ENCODE peak calls at places on chromosomes 5 and 9, in six cellular contexts. One of them, this sample, is unnamed. For H3K36me3, the result is how much of the 10 kb centered on the place peaks cover.

GRCh38 chr5:91098581-91098980 is 284.5 kb downstream of the ARRDC3 start:
- DNase-seq in mesenchymal stem cell: no peak
- DNase-seq in OCI-LY7: no peak
- DNase-seq in kidney epithelial cell: no peak
- DNase-seq in upper lobe of right lung: no peak
- DNase-seq in sigmoid colon: no peak
- DNase-seq in this sample: no peak

GRCh38 chr9:130043654-130044623 is 950 bp upstream of the FNBP1 start:
- DNase-seq in mesenchymal stem cell: peak
- DNase-seq in OCI-LY7: no peak
- DNase-seq in kidney epithelial cell: no peak
- DNase-seq in upper lobe of right lung: no peak
- DNase-seq in sigmoid colon: peak
- DNase-seq in this sample: no peak

GRCh38 chr5:6408260-6408596 is 29.9 kb upstream of the MED10 start:
- DNase-seq in mesenchymal stem cell: no peak
- DNase-seq in OCI-LY7: no peak
- DNase-seq in kidney epithelial cell: no peak
- DNase-seq in upper lobe of right lung: no peak
- DNase-seq in sigmoid colon: no peak
- DNase-seq in this sample: no peak

GRCh38 chr9:136093331-136093986 is 1.6 kb downstream of the NACC2 start:
- DNase-seq in mesenchymal stem cell: peak
- DNase-seq in OCI-LY7: no peak
- DNase-seq in kidney epithelial cell: no peak
- DNase-seq in upper lobe of right lung: no peak
- DNase-seq in sigmoid colon: no peak
- DNase-seq in this sample: no peak

GRCh38 chr9:114908104-114908621 is 22.2 kb downstream of the TNFSF8 start:
- DNase-seq in mesenchymal stem cell: peak
- DNase-seq in OCI-LY7: no peak
- DNase-seq in kidney epithelial cell: peak
- DNase-seq in upper lobe of right lung: no peak
- DNase-seq in sigmoid colon: no peak
- DNase-seq in this sample: no peak

GRCh38 chr9:3436629-3437028 is 89.2 kb downstream of the RFX3 start:
- DNase-seq in mesenchymal stem cell: peak
- DNase-seq in OCI-LY7: no peak
- DNase-seq in kidney epithelial cell: no peak
- DNase-seq in upper lobe of right lung: no peak
- DNase-seq in sigmoid colon: no peak
- DNase-seq in this sample: no peak

GRCh38 chr9:72883867-72884266 is 69.0 kb downstream of the ALDH1A1 start:
- DNase-seq in mesenchymal stem cell: no peak
- DNase-seq in OCI-LY7: no peak
- DNase-seq in kidney epithelial cell: no peak
- DNase-seq in upper lobe of right lung: no peak
- DNase-seq in sigmoid colon: no peak
- DNase-seq in this sample: no peak

GRCh38 chr5:112921031-112921832 is 795 bp downstream of the REEP5 start:
- DNase-seq in mesenchymal stem cell: peak
- DNase-seq in OCI-LY7: peak
- DNase-seq in kidney epithelial cell: no peak
- DNase-seq in upper lobe of right lung: peak
- DNase-seq in sigmoid colon: peak
- DNase-seq in this sample: peak

GRCh38 chr9:136808781-136809158 is 1.0 kb downstream of the RABL6 start:
- DNase-seq in mesenchymal stem cell: peak
- DNase-seq in OCI-LY7: no peak
- DNase-seq in kidney epithelial cell: no peak
- DNase-seq in upper lobe of right lung: no peak
- DNase-seq in sigmoid colon: no peak
- DNase-seq in this sample: no peak

GRCh38 chr9:77793909-77794308 is 145.8 kb upstream of the GNA14 start:
- DNase-seq in mesenchymal stem cell: peak
- DNase-seq in OCI-LY7: no peak
- DNase-seq in kidney epithelial cell: no peak
- DNase-seq in upper lobe of right lung: no peak
- DNase-seq in sigmoid colon: no peak
- DNase-seq in this sample: no peak

GRCh38 chr9:112867275-112867991 is 23.2 kb downstream of the SLC46A2 start:
- DNase-seq in mesenchymal stem cell: peak
- DNase-seq in OCI-LY7: no peak
- DNase-seq in kidney epithelial cell: peak
- DNase-seq in upper lobe of right lung: no peak
- DNase-seq in sigmoid colon: no peak
- DNase-seq in this sample: no peak
- H3K4me3 ChIP-seq in mesenchymal stem cell: no peak
- H3K4me3 ChIP-seq in OCI-LY7: no peak
- H3K4me3 ChIP-seq in kidney epithelial cell: no peak
- H3K4me3 ChIP-seq in upper lobe of right lung: no peak
- H3K4me3 ChIP-seq in sigmoid colon: no peak
- H3K4me3 ChIP-seq in this sample: no peak

GRCh38 chr9:128274245-128274644 is 1.6 kb downstream of the GOLGA2 start:
- DNase-seq in mesenchymal stem cell: no peak
- DNase-seq in OCI-LY7: no peak
- DNase-seq in kidney epithelial cell: no peak
- DNase-seq in upper lobe of right lung: no peak
- DNase-seq in sigmoid colon: no peak
- DNase-seq in this sample: no peak
- H3K36me3 ChIP-seq in mesenchymal stem cell: half or more
- H3K36me3 ChIP-seq in OCI-LY7: under half
- H3K36me3 ChIP-seq in kidney epithelial cell: under half
- H3K36me3 ChIP-seq in upper lobe of right lung: under half
- H3K36me3 ChIP-seq in sigmoid colon: under half
- H3K36me3 ChIP-seq in this sample: under half

GRCh38 chr5:169584998-169585451 is 1.5 kb downstream of the SPDL1 start:
- DNase-seq in mesenchymal stem cell: peak
- DNase-seq in OCI-LY7: no peak
- DNase-seq in kidney epithelial cell: no peak
- DNase-seq in upper lobe of right lung: no peak
- DNase-seq in sigmoid colon: no peak
- DNase-seq in this sample: no peak
- H3K4me3 ChIP-seq in mesenchymal stem cell: peak
- H3K4me3 ChIP-seq in OCI-LY7: peak
- H3K4me3 ChIP-seq in kidney epithelial cell: peak
- H3K4me3 ChIP-seq in upper lobe of right lung: no peak
- H3K4me3 ChIP-seq in sigmoid colon: no peak
- H3K4me3 ChIP-seq in this sample: no peak

DNA sequence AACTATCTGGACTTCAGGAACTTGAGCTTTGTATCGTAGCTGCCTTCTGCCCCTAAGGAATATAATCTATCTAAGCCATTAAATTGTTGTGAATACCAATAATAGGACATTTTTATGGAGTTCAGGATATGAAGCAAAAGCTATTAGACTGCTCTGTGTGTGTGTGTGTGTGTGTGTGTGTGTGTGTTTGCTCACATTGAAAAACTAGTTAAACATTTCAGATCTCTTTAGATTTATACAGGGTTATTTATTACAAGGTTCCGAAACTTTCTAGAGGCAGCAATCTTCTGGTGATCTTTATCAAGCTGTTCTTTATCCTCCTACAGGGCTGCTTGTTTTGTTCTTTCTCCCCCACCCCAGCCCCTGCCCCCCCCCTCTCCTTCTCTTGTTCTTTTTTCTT is 169.4 kb upstream of the CLINT1 start:
- DNase-seq in mesenchymal stem cell: no peak
- DNase-seq in OCI-LY7: no peak
- DNase-seq in kidney epithelial cell: no peak
- DNase-seq in upper lobe of right lung: no peak
- DNase-seq in sigmoid colon: no peak
- DNase-seq in this sample: no peak
- H3K36me3 ChIP-seq in mesenchymal stem cell: under half
- H3K36me3 ChIP-seq in OCI-LY7: under half
- H3K36me3 ChIP-seq in kidney epithelial cell: under half
- H3K36me3 ChIP-seq in upper lobe of right lung: under half
- H3K36me3 ChIP-seq in sigmoid colon: under half
- H3K36me3 ChIP-seq in this sample: under half

DNA sequence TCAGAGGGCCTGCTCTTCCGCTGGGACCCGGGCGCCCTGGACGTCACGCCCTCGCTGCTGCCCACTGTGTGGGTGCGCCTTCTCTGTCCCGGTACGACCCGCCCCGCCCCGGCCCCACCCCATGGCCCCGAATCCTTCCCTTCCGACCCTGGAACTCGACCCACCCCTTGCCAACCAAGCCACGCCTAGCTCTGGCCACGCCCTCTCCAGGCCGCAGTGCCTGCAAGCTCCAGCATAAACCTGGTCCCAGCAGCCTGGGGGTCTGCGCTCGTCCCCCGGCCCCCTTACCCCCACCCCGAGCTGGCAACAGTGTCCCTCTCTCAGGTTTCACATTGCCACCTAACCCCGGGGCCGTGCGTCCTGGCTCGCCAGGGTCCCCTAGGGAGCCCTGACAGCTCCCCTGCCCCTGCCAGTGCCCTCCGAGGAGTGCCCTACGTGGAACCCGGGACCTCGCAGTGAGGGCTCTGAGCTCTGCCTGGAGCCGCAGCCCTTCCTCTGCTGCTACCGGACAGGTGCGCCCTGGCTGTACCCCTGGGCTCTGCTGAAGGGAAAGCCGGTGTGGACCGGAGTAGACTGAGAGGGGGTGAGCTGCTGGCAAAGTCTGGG is 3.4 kb downstream of the ADGRD2 start:
- DNase-seq in mesenchymal stem cell: no peak
- DNase-seq in OCI-LY7: no peak
- DNase-seq in kidney epithelial cell: no peak
- DNase-seq in upper lobe of right lung: peak
- DNase-seq in sigmoid colon: no peak
- DNase-seq in this sample: no peak
- H3K4me3 ChIP-seq in mesenchymal stem cell: no peak
- H3K4me3 ChIP-seq in OCI-LY7: no peak
- H3K4me3 ChIP-seq in kidney epithelial cell: no peak
- H3K4me3 ChIP-seq in upper lobe of right lung: no peak
- H3K4me3 ChIP-seq in sigmoid colon: no peak
- H3K4me3 ChIP-seq in this sample: no peak

DNA sequence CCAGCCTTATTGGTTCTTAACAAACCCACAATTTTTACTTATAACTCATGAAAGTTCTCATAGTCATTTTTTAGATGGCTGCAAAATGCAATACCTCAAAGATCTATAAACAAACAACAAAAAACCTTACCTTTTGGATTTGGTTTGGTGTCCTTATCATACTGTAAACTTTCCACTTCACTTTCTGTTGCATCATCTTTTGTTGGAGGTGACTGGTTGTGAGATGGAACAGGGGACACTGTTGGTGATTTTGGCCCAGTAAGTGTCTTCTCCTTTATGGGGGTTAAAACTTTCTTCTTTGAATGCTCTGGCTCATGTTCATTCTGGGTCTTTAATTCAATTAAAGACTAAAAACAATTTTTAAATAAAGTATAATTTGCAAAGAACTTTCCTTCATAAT is 33.4 kb downstream of the CEP120 start:
- DNase-seq in mesenchymal stem cell: no peak
- DNase-seq in OCI-LY7: no peak
- DNase-seq in kidney epithelial cell: no peak
- DNase-seq in upper lobe of right lung: no peak
- DNase-seq in sigmoid colon: no peak
- DNase-seq in this sample: no peak
- H3K36me3 ChIP-seq in mesenchymal stem cell: half or more
- H3K36me3 ChIP-seq in OCI-LY7: half or more
- H3K36me3 ChIP-seq in kidney epithelial cell: under half
- H3K36me3 ChIP-seq in upper lobe of right lung: half or more
- H3K36me3 ChIP-seq in sigmoid colon: half or more
- H3K36me3 ChIP-seq in this sample: under half

GRCh38 chr9:97557606-97558095 is 56.2 kb downstream of the TMOD1 start:
- DNase-seq in mesenchymal stem cell: no peak
- DNase-seq in OCI-LY7: no peak
- DNase-seq in kidney epithelial cell: no peak
- DNase-seq in upper lobe of right lung: peak
- DNase-seq in sigmoid colon: peak
- DNase-seq in this sample: no peak

GRCh38 chr9:97558701-97559101 is 57.2 kb downstream of the TMOD1 start:
- DNase-seq in mesenchymal stem cell: no peak
- DNase-seq in OCI-LY7: no peak
- DNase-seq in kidney epithelial cell: no peak
- DNase-seq in upper lobe of right lung: no peak
- DNase-seq in sigmoid colon: no peak
- DNase-seq in this sample: no peak

GRCh38 chr9:97560851-97561250 is 59.4 kb downstream of the TMOD1 start:
- DNase-seq in mesenchymal stem cell: no peak
- DNase-seq in OCI-LY7: no peak
- DNase-seq in kidney epithelial cell: no peak
- DNase-seq in upper lobe of right lung: peak
- DNase-seq in sigmoid colon: no peak
- DNase-seq in this sample: no peak

GRCh38 chr9:97560154-97560553 is 58.7 kb downstream of the TMOD1 start:
- DNase-seq in mesenchymal stem cell: no peak
- DNase-seq in OCI-LY7: no peak
- DNase-seq in kidney epithelial cell: no peak
- DNase-seq in upper lobe of right lung: no peak
- DNase-seq in sigmoid colon: no peak
- DNase-seq in this sample: no peak

DNA sequence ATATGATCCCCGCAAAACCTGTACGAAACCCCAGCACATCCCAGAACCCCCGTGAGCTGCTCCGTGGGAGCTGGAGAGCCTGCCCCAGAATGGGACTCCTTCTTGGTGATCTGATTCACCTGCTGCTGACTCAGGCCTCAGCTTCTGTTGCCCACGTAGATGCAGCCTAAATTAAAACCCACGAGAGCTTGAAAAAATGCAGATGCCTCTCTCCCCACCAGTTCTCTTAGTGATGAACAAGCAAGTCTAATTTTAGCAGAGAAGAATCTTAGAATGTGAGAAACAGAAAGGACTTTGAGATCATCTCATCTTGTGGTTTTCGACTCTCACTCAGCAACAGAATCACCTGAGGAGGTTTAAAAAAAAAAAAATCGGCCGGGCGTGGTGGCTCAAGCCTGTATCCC is 57.6 kb downstream of the TMOD1 start:
- DNase-seq in mesenchymal stem cell: no peak
- DNase-seq in OCI-LY7: no peak
- DNase-seq in kidney epithelial cell: peak
- DNase-seq in upper lobe of right lung: peak
- DNase-seq in sigmoid colon: no peak
- DNase-seq in this sample: no peak
- H3K4me3 ChIP-seq in mesenchymal stem cell: no peak
- H3K4me3 ChIP-seq in OCI-LY7: no peak
- H3K4me3 ChIP-seq in kidney epithelial cell: no peak
- H3K4me3 ChIP-seq in upper lobe of right lung: no peak
- H3K4me3 ChIP-seq in sigmoid colon: no peak
- H3K4me3 ChIP-seq in this sample: no peak

GRCh38 chr9:128614728-128615127 is 41.9 kb downstream of the DYNC2I2 start:
- DNase-seq in mesenchymal stem cell: no peak
- DNase-seq in OCI-LY7: no peak
- DNase-seq in kidney epithelial cell: no peak
- DNase-seq in upper lobe of right lung: no peak
- DNase-seq in sigmoid colon: no peak
- DNase-seq in this sample: no peak

GRCh38 chr9:128619779-128620178 is 36.9 kb downstream of the DYNC2I2 start:
- DNase-seq in mesenchymal stem cell: no peak
- DNase-seq in OCI-LY7: no peak
- DNase-seq in kidney epithelial cell: no peak
- DNase-seq in upper lobe of right lung: no peak
- DNase-seq in sigmoid colon: no peak
- DNase-seq in this sample: no peak

GRCh38 chr9:128615571-128615970 is 41.1 kb downstream of the DYNC2I2 start:
- DNase-seq in mesenchymal stem cell: no peak
- DNase-seq in OCI-LY7: no peak
- DNase-seq in kidney epithelial cell: no peak
- DNase-seq in upper lobe of right lung: no peak
- DNase-seq in sigmoid colon: no peak
- DNase-seq in this sample: no peak

GRCh38 chr9:128619127-128619526 is 37.5 kb downstream of the DYNC2I2 start:
- DNase-seq in mesenchymal stem cell: no peak
- DNase-seq in OCI-LY7: no peak
- DNase-seq in kidney epithelial cell: no peak
- DNase-seq in upper lobe of right lung: no peak
- DNase-seq in sigmoid colon: no peak
- DNase-seq in this sample: no peak

GRCh38 chr9:128617943-128618342 is 38.7 kb downstream of the DYNC2I2 start:
- DNase-seq in mesenchymal stem cell: no peak
- DNase-seq in OCI-LY7: no peak
- DNase-seq in kidney epithelial cell: no peak
- DNase-seq in upper lobe of right lung: no peak
- DNase-seq in sigmoid colon: no peak
- DNase-seq in this sample: no peak
- H3K36me3 ChIP-seq in mesenchymal stem cell: half or more
- H3K36me3 ChIP-seq in OCI-LY7: half or more
- H3K36me3 ChIP-seq in kidney epithelial cell: under half
- H3K36me3 ChIP-seq in upper lobe of right lung: half or more
- H3K36me3 ChIP-seq in sigmoid colon: half or more
- H3K36me3 ChIP-seq in this sample: half or more